ENCODE peak calls at places on chromosomes 2 and 18, in eight cellular contexts. A, V, G, P, D, B, C and Z are unnamed samples.

GRCh38 chr2:148524519-148524919 is 120.0 kb upstream of the EPC2 start:
- DNase-seq in A (no peak), V (no peak), G (no peak), P (no peak), D (no peak), B (no peak), C (no peak), Z (no peak)

GRCh38 chr2:187138240-187138639 is 289.3 kb upstream of the ZSWIM2 start:
- DNase-seq in A (peak; percentile 72), V (no peak), G (no peak), P (peak; percentile 3), D (no peak), B (no peak), C (no peak), Z (peak; percentile 58)

GRCh38 chr2:222413295-222413911 is 10.9 kb upstream of the SGPP2 start:
- DNase-seq in A (no peak), V (no peak), G (no peak), P (no peak), D (no peak), B (no peak), C (no peak), Z (no peak)

GRCh38 chr2:69893684-69894481 is at the start of gene SNRNP27:
- DNase-seq in A (peak; percentile 88), V (peak; percentile 86), G (peak; percentile 49), P (peak; percentile 76), D (no peak), B (peak; percentile 65), C (peak; percentile 57), Z (peak; percentile 74)

GRCh38 chr18:62420513-62421209 is 95.6 kb downstream of the TNFRSF11A start:
- DNase-seq in A (peak; percentile 73), V (no peak), G (no peak), P (no peak), D (no peak), B (no peak), C (no peak), Z (peak; percentile 77)

GRCh38 chr18:24427484-24427883 is 1.0 kb downstream of the IMPACT start:
- DNase-seq in A (peak; percentile 33), V (peak; percentile 30), G (no peak), P (no peak), D (no peak), B (peak; percentile 34), C (no peak), Z (peak; percentile 42)

GRCh38 chr18:22113144-22113813 is 56.1 kb upstream of the GATA6 start:
- DNase-seq in A (no peak), V (no peak), G (no peak), P (no peak), D (no peak), B (no peak), C (no peak), Z (no peak)

GRCh38 chr2:30172622-30173021 is 25.8 kb downstream of the YPEL5 start:
- DNase-seq in A (no peak), V (no peak), G (no peak), P (no peak), D (no peak), B (no peak), C (no peak), Z (no peak)

GRCh38 chr2:23524261-23524706 is 139.3 kb downstream of the KLHL29 start:
- DNase-seq in A (peak; percentile 39), V (no peak), G (no peak), P (no peak), D (no peak), B (no peak), C (no peak), Z (peak; percentile 48)

GRCh38 chr2:210617318-210617717 is 60.9 kb downstream of the CPS1 start:
- DNase-seq in A (no peak), V (no peak), G (no peak), P (no peak), D (no peak), B (no peak), C (no peak), Z (no peak)

GRCh38 chr2:42893047-42893758 is 100.8 kb upstream of the HAAO start:
- DNase-seq in A (no peak), V (no peak), G (no peak), P (no peak), D (no peak), B (no peak), C (no peak), Z (no peak)

GRCh38 chr2:61640406-61640805 is 102.2 kb upstream of the XPO1 start:
- DNase-seq in A (no peak), V (no peak), G (no peak), P (no peak), D (no peak), B (no peak), C (no peak), Z (no peak)

GRCh38 chr2:146806295-146807005 is 1038.4 kb upstream of the ACVR2A start:
- DNase-seq in A (peak; percentile 56), V (no peak), G (no peak), P (no peak), D (no peak), B (no peak), C (no peak), Z (peak; percentile 76)

GRCh38 chr2:105144128-105144940 is 97.2 kb upstream of the GPR45 start:
- DNase-seq in A (no peak), V (peak; percentile 56), G (no peak), P (no peak), D (no peak), B (no peak), C (no peak), Z (no peak)

GRCh38 chr2:25539141-25539540 is 134.2 kb downstream of the DTNB start:
- DNase-seq in A (peak; percentile 32), V (no peak), G (no peak), P (no peak), D (no peak), B (no peak), C (no peak), Z (no peak)

GRCh38 chr2:231985823-231986261 is 24.3 kb downstream of the DIS3L2 start:
- DNase-seq in A (no peak), V (no peak), G (no peak), P (peak; percentile 9), D (no peak), B (no peak), C (no peak), Z (no peak)

GRCh38 chr2:121189656-121190381 is 95.2 kb downstream of the TFCP2L1 start:
- DNase-seq in A (no peak), V (no peak), G (no peak), P (no peak), D (no peak), B (no peak), C (no peak), Z (no peak)

GRCh38 chr2:28650261-28650584 is 101.4 kb upstream of the PPP1CB start:
- DNase-seq in A (no peak), V (no peak), G (no peak), P (no peak), D (no peak), B (no peak), C (no peak), Z (no peak)

GRCh38 chr2:190804182-190804795 is 76.3 kb upstream of the GLS start:
- DNase-seq in A (peak; percentile 59), V (no peak), G (no peak), P (no peak), D (no peak), B (no peak), C (no peak), Z (peak; percentile 13)

GRCh38 chr18:10791141-10791808 is 265.4 kb downstream of the NAPG start:
- DNase-seq in A (no peak), V (no peak), G (no peak), P (no peak), D (no peak), B (no peak), C (no peak), Z (no peak)

GRCh38 chr2:71670430-71670795 is 217.1 kb downstream of the DYSF start:
- DNase-seq in A (no peak), V (no peak), G (no peak), P (peak; percentile 0), D (no peak), B (no peak), C (no peak), Z (no peak)

GRCh38 chr2:44171018-44171417 is 2.3 kb downstream of the PPM1B start:
- DNase-seq in A (peak; percentile 29), V (no peak), G (no peak), P (no peak), D (no peak), B (no peak), C (no peak), Z (peak; percentile 69)

GRCh38 chr18:77068890-77069312 is 63.7 kb downstream of the MBP start:
- DNase-seq in A (no peak), V (no peak), G (no peak), P (no peak), D (no peak), B (no peak), C (no peak), Z (peak; percentile 23)

GRCh38 chr2:119841550-119841949 is 81.8 kb downstream of the PTPN4 start:
- DNase-seq in A (no peak), V (no peak), G (no peak), P (no peak), D (no peak), B (no peak), C (no peak), Z (peak; percentile 48)